ENCODE peak calls at places on chromosome 5, in six cellular contexts. C is esophagus squamous epithelium; N is WERI-Rb-1; P is transverse colon; K is CD4-positive, alpha-beta T cell; D is HL-60. T is an unnamed sample.

GRCh38 chr5:83197326-83197725 is 120.0 kb downstream of the XRCC4 start:
- DNase-seq in C (no peak), K (no peak), D (no peak), N (no peak), P (no peak), T (no peak)

GRCh38 chr5:40904205-40904993 is 4.9 kb upstream of the C7 start:
- DNase-seq in N (peak; percentile 78), P (peak; percentile 70), K (no peak), C (no peak), D (peak; percentile 56), T (peak; percentile 24)

GRCh38 chr5:168023190-168023589 is 268.3 kb upstream of the WWC1 start:
- DNase-seq in D (no peak), C (no peak), K (no peak), P (peak; percentile 26), N (no peak), T (peak; percentile 9)

GRCh38 chr5:149397530-149397929 is 18.4 kb upstream of the IL17B start:
- DNase-seq in D (no peak), C (no peak), K (no peak), P (no peak), N (no peak), T (no peak)

GRCh38 chr5:170517411-170517810 is 13.6 kb downstream of the KCNIP1 start:
- DNase-seq in D (no peak), N (no peak), P (no peak), C (no peak), K (no peak), T (no peak)

GRCh38 chr5:68911840-68912690 is 181.7 kb upstream of the SLC30A5 start:
- DNase-seq in P (no peak), K (no peak), D (no peak), N (no peak), C (no peak), T (no peak)

GRCh38 chr5:77944757-77945340 is 168.7 kb upstream of the TBCA start:
- DNase-seq in D (no peak), C (no peak), P (no peak), K (no peak), N (no peak), T (no peak)

GRCh38 chr5:132504746-132505145 is 14.2 kb upstream of the IRF1 start:
- DNase-seq in K (no peak), P (no peak), D (no peak), C (no peak), N (no peak), T (no peak)

GRCh38 chr5:140270008-140270407 is 32.9 kb downstream of the PFDN1 start:
- DNase-seq in C (no peak), D (no peak), N (no peak), P (no peak), K (no peak), T (no peak)

GRCh38 chr5:39569857-39570256 is 145.1 kb upstream of the DAB2 start:
- DNase-seq in N (no peak), K (no peak), D (no peak), C (no peak), P (no peak), T (no peak)

GRCh38 chr5:109412981-109413402 is 3.2 kb upstream of the PJA2 start:
- DNase-seq in N (no peak), K (no peak), P (no peak), C (no peak), D (peak; percentile 43), T (no peak)

GRCh38 chr5:78747703-78748359 is 99.3 kb upstream of the LHFPL2 start:
- DNase-seq in N (no peak), D (no peak), K (no peak), P (no peak), C (no peak), T (no peak)

GRCh38 chr5:178941361-178941760 is 363 bp downstream of the ZNF454 start:
- DNase-seq in K (no peak), D (no peak), N (no peak), P (no peak), C (no peak), T (peak; percentile 32)

GRCh38 chr5:155822177-155822576 is 504.8 kb upstream of the SGCD start:
- DNase-seq in K (no peak), D (no peak), C (no peak), P (no peak), N (peak; percentile 39), T (no peak)

GRCh38 chr5:171596391-171596878 is 177.0 kb downstream of the FGF18 start:
- DNase-seq in P (no peak), N (no peak), C (no peak), D (no peak), K (no peak), T (no peak)

GRCh38 chr5:57537831-57538230 is 55.2 kb upstream of the ACTBL2 start:
- DNase-seq in C (no peak), D (no peak), P (no peak), K (no peak), N (no peak), T (no peak)

GRCh38 chr5:137604348-137605095 is 105.4 kb upstream of the SPOCK1 start:
- DNase-seq in P (no peak), N (peak; percentile 49), C (no peak), K (no peak), D (no peak), T (no peak)

GRCh38 chr5:7261049-7261448 is 134.9 kb upstream of the ADCY2 start:
- DNase-seq in N (peak; percentile 80), P (no peak), C (no peak), D (peak; percentile 11), K (no peak), T (no peak)

GRCh38 chr5:150650713-150651000 is 10.2 kb downstream of the SYNPO start:
- DNase-seq in N (no peak), D (no peak), P (no peak), C (no peak), K (no peak), T (no peak)

GRCh38 chr5:135309391-135310327 is 89.4 kb downstream of the MACROH2A1 start:
- DNase-seq in D (no peak), C (no peak), P (no peak), N (no peak), K (no peak), T (no peak)

GRCh38 chr5:171543486-171543885 is 124.0 kb downstream of the FGF18 start:
- DNase-seq in C (no peak), D (no peak), N (no peak), P (no peak), K (no peak), T (no peak)

GRCh38 chr5:54296386-54296785 is 14.0 kb downstream of the ARL15 start:
- DNase-seq in K (no peak), C (no peak), D (no peak), N (no peak), P (peak; percentile 68), T (no peak)

GRCh38 chr5:75869891-75870290 is 152.7 kb upstream of the POC5 start:
- DNase-seq in P (no peak), D (no peak), N (no peak), K (no peak), C (no peak), T (no peak)

GRCh38 chr5:176812269-176813259 is 2.2 kb downstream of the UNC5A start:
- DNase-seq in C (no peak), K (no peak), N (peak; percentile 60), P (no peak), D (peak; percentile 28), T (no peak)

GRCh38 chr5:175663191-175664184 is 5.6 kb downstream of the HRH2 start:
- DNase-seq in K (no peak), C (no peak), N (no peak), P (no peak), D (no peak), T (no peak)

GRCh38 chr5:175671013-175671412 is 13.1 kb downstream of the HRH2 start:
- DNase-seq in P (no peak), K (no peak), D (peak; percentile 95), N (no peak), C (no peak), T (no peak)

GRCh38 chr5:175670358-175670757 is 12.5 kb downstream of the HRH2 start:
- DNase-seq in C (no peak), D (no peak), N (no peak), K (no peak), P (no peak), T (no peak)

GRCh38 chr5:175664723-175665122 is 6.9 kb downstream of the HRH2 start:
- DNase-seq in P (no peak), K (no peak), D (no peak), N (no peak), C (no peak), T (no peak)

GRCh38 chr5:175668006-175668405 is 10.1 kb downstream of the HRH2 start:
- DNase-seq in C (no peak), K (no peak), N (no peak), D (no peak), P (no peak), T (no peak)
- H3K27ac ChIP-seq in C (no peak overlapping the region), K (no peak overlapping the region), N (no peak overlapping the region), D (no peak overlapping the region), P (no peak overlapping the region), T (no peak overlapping the region)

GRCh38 chr5:147452137-147452838 is 57.6 kb downstream of the DPYSL3 start:
- DNase-seq in D (no peak), N (peak; percentile 31), C (no peak), K (no peak), P (no peak), T (no peak)
- H3K27ac ChIP-seq in D (no peak overlapping the region), N (peak overlapping the region; percentile 96), C (peak overlapping the region; percentile 72), K (no peak overlapping the region), P (peak overlapping the region; percentile 89), T (no peak overlapping the region)

DNA sequence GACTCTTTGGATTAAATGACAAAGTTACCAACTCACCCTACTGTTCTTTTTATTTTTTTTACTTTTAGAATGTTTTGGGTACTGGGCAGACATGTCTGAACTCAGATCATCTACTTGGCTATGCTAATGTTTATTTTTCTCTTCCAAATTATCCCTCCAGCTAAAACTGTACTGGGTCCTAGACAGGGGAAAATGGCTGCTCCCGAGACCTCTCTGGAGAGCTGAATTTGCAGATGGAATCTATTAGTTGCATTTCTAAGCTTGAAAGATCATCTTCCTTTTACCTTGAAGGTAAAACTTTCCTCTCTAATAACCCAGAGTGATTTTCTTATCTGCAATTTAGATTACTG is 197.5 kb upstream of the SEMA6A start:
- DNase-seq in N (no peak), K (no peak), D (no peak), C (no peak), P (no peak), T (no peak)
- H3K27ac ChIP-seq in N (no peak overlapping the region), K (no peak overlapping the region), D (no peak overlapping the region), C (no peak overlapping the region), P (no peak overlapping the region), T (no peak overlapping the region)

DNA sequence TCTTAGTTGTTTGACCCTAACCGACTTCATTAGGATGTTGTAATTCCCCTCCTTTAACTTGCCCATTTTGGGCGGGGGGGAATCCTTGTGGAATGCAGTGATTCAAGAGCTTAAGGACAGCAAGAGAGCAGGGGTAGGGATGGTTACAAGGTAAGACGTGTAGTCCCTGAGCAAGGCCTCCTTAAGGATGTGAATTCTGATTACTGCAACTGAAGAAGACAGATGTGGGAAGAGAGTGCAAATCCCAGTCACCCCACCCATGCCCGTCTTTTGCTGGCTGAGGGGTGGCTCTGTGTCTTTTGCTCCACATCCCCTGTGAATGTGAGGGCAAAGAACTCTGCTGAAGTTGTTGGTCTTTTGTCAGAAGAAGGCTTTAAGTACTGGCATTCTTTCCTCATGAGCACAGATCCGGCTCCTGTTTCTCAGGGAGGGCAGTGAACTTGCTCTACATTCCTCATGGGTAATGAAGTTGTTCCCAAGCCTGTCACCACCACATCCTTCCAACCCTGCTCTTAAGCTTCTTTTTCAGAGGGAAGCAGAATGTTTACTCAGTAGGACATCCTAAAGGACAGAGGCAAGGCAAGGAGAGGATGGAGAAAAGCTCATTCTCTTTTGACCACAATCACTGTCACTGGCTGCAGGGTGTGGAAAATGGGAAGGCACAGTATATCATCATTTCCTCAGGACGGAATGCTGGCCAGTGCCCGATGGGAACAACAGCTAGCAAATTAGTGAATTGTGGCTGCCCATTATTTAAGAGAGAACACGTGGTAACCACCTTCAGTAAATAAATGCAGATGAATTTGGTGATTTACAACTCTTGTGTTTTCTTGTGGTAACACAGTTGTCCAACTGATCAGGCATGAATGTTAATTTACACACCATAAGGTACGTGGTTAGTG is 61.5 kb downstream of the RAI14 start:
- DNase-seq in P (no peak), N (no peak), K (no peak), C (no peak), D (no peak), T (no peak)
- H3K27ac ChIP-seq in P (no peak overlapping the region), N (no peak overlapping the region), K (no peak overlapping the region), C (no peak overlapping the region), D (no peak overlapping the region), T (no peak overlapping the region)